ENCODE peak calls at places on chromosomes 12 and 14, in four cellular contexts. G, C, N and Z are unnamed samples.

GRCh38 chr12:56160160-56160763 is 2.1 kb downstream of the MYL6 start:
- DNase-seq in G (no peak), C (no peak), N (no peak), Z (no peak)

GRCh38 chr14:77830692-77831091 is 30.8 kb downstream of the ADCK1 start:
- DNase-seq in G (peak; percentile 7), C (no peak), N (no peak), Z (no peak)

GRCh38 chr12:15199886-15200285 is 21.3 kb downstream of the RERG start:
- DNase-seq in G (no peak), C (no peak), N (no peak), Z (no peak)

GRCh38 chr14:68146812-68147211 is 327.2 kb downstream of the RAD51B start:
- DNase-seq in G (no peak), C (no peak), N (no peak), Z (no peak)

GRCh38 chr14:32457213-32457920 is 128.3 kb downstream of the AKAP6 start:
- DNase-seq in G (no peak), C (no peak), N (no peak), Z (no peak)

GRCh38 chr14:81681466-81681865 is 147.8 kb upstream of the SEL1L start:
- DNase-seq in G (no peak), C (no peak), N (no peak), Z (no peak)

GRCh38 chr14:91223028-91223783 is 21.3 kb downstream of the GPR68 start:
- DNase-seq in G (no peak), C (no peak), N (no peak), Z (no peak)

GRCh38 chr12:82687020-82687951 is 580 bp downstream of the TMTC2 start:
- DNase-seq in G (no peak), C (no peak), N (peak; percentile 7), Z (peak; percentile 63)

GRCh38 chr12:49227701-49228100 is 37.2 kb upstream of the TUBA1C start:
- DNase-seq in G (no peak), C (no peak), N (no peak), Z (no peak)

GRCh38 chr14:31449971-31450610 is 7.2 kb downstream of the DTD2 start:
- DNase-seq in G (peak; percentile 68), C (no peak), N (peak; percentile 28), Z (no peak)

GRCh38 chr12:47394070-47394469 is 311.8 kb downstream of the RPAP3 start:
- DNase-seq in G (no peak), C (no peak), N (no peak), Z (no peak)

DNA sequence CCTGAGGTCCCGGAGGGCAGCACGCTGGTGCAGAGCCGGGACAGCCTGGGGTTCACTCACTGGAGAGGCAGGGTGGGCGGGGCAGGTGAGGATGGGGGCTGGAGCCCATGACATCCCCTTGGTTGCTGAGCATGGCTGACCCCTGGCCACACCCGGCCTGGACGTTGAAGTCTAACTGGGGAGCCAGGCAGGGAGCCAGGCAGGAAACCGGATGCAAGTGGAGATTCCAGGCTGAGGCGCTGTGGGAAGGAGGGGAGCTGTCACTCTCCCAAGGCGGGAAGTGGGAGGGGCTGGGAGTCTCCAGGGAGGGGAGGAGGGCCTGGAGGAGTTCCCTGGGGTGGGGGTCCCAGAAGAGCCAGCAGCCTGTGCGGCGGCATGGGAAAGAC is 7.7 kb upstream of the INF2 start:
- DNase-seq in G (peak; percentile 46), C (no peak), N (no peak), Z (peak; percentile 86)
- TF ChIP-seq CREM in G (no peak), C (no peak), N (no peak), Z (no peak)

DNA sequence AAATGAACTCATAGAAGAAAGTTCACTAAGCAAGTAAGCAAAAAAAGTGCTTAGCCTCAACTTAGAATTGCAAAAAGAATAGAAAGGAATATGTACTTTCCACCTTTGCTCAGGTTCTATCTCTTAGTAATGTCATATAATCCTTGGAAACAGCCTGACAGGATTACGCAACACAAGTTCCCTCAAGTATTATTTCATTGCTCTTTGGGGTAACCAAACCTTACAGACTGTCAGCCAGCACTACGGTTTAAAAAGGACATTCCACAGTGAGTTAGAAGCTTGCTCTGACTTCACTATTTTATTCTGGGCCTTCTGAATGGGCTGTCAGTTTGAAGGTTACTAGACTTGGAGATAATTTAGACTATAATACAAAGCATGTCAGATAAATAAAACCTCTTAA is 264.0 kb downstream of the ATXN7L3B start:
- DNase-seq in G (no peak), C (no peak), N (no peak), Z (no peak)
- TF ChIP-seq MAX in G (no peak), C (no peak), N (no peak), Z (no peak)

DNA sequence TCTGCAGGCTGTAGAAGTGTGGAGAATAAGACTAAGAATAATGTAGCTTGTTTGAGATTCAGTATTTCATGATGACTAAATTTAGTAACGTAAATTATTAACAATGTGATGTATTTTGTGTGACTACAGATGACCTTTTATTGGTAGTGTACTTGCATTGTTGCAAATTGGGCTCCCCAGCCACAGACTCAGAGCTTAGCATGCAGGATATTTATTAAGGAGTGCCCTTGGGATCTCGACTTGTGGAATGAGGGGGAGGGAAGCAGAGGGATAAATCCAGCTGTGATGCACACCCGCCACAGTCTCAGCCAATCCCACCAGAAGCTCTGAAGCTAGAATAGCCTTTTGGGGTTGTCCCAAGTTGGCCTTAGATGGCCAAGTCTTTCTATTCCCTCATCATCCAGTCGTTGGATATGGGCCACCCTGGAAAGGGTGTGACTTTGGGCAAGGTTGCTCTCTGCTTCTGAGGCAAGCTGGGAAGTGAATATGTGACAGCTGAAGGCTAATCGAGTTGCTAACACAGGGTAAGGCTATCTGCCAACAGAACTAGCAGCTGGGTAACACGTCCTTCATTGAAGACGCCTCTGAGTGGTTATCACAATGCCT is 42.1 kb upstream of the USP44 start:
- DNase-seq in G (no peak), C (no peak), N (no peak), Z (no peak)
- TF ChIP-seq CREM in G (no peak), C (no peak), N (no peak), Z (no peak)

DNA sequence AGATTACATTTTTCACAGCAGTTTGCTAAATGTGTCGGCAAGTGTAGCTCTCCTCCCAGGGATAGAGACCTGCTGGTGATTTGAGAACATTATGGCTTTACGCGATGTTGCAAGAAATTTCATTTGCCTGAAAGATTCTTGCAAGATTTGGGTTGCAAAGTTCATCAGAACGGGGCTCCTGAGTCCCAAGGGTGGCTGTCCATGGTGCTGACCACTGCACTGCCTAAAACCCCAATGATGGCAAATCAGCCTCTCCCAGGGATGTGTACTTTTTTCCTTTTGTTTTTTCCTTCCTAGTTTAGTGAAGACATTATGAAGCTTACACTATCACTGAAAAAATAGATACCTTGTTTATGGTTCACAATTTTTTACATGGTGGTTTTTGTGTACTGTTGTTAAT is 85.4 kb downstream of the WSCD2 start:
- DNase-seq in G (peak; percentile 3), C (no peak), N (peak; percentile 57), Z (peak; percentile 76)
- TF ChIP-seq MAX in G (no peak), C (no peak), N (no peak), Z (no peak)

GRCh38 chr14:26233126-26233525 is 364.7 kb downstream of the NOVA1 start:
- DNase-seq in G (no peak), C (no peak), N (no peak), Z (no peak)
- TF ChIP-seq CREM in G (no peak), C (no peak), N (no peak), Z (no peak)

GRCh38 chr14:25052385-25052784 is 2.4 kb upstream of the STXBP6 start:
- DNase-seq in G (no peak), C (no peak), N (no peak), Z (no peak)

GRCh38 chr14:25049127-25049558 is 804 bp downstream of the STXBP6 start:
- DNase-seq in G (no peak), C (no peak), N (no peak), Z (no peak)

GRCh38 chr14:25049559-25050493 is at the start of gene STXBP6:
- DNase-seq in G (peak; percentile 65), C (no peak), N (peak; percentile 17), Z (peak; percentile 74)

GRCh38 chr14:25048170-25049126 is 1.5 kb downstream of the STXBP6 start:
- DNase-seq in G (no peak), C (no peak), N (peak; percentile 69), Z (no peak)

GRCh38 chr14:25050494-25051170 is 685 bp upstream of the STXBP6 start:
- DNase-seq in G (no peak), C (no peak), N (peak; percentile 6), Z (no peak)
- TF ChIP-seq MAX in G (no peak), C (no peak), N (no peak), Z (no peak)

GRCh38 chr12:34402228-34402898 is 380.1 kb downstream of the ALG10 start:
- DNase-seq in G (no peak), C (no peak), N (no peak), Z (no peak)

GRCh38 chr12:34405286-34406227 is 383.3 kb downstream of the ALG10 start:
- DNase-seq in G (no peak), C (no peak), N (no peak), Z (peak; percentile 2)

GRCh38 chr12:34404377-34405285 is 382.3 kb downstream of the ALG10 start:
- DNase-seq in G (no peak), C (no peak), N (no peak), Z (no peak)

GRCh38 chr12:34402899-34403705 is 380.8 kb downstream of the ALG10 start:
- DNase-seq in G (no peak), C (no peak), N (no peak), Z (peak; percentile 2)

GRCh38 chr12:34403706-34404376 is 381.5 kb downstream of the ALG10 start:
- DNase-seq in G (no peak), C (no peak), N (no peak), Z (peak; percentile 3)
- TF ChIP-seq CREM in G (no peak), C (no peak), N (no peak), Z (no peak)

GRCh38 chr12:76883151-76883550 is 4.3 kb upstream of the CSRP2 start:
- DNase-seq in G (no peak), C (no peak), N (no peak), Z (no peak)
- TF ChIP-seq MAX in G (no peak), C (no peak), N (no peak), Z (no peak)